ENCODE peak calls at places on chromosomes 5 and 9, in five cellular contexts. W is endothelial cell of umbilical vein, U is neural progenitor cell, M is HCT116, L is mammary epithelial cell. X is an unnamed sample. For H3K4me1, the result is how much of the 10 kb centered on the place peaks cover.

GRCh38 chr5:4348919-4349318 is 753.3 kb downstream of the IRX1 start:
- DNase-seq in L (peak), W (no peak), U (no peak), M (no peak), X (no peak)

GRCh38 chr5:142906863-142907671 is 136.9 kb downstream of the ARHGAP26 start:
- DNase-seq in U (no peak), W (no peak), L (no peak), M (no peak), X (no peak)

GRCh38 chr5:179404321-179405053 is 59.2 kb upstream of the ADAMTS2 start:
- DNase-seq in U (no peak), L (no peak), W (no peak), M (no peak), X (no peak)

GRCh38 chr9:112034216-112034611 is 137.6 kb downstream of the UGCG start:
- DNase-seq in W (no peak), M (no peak), L (no peak), U (no peak), X (no peak)

GRCh38 chr9:70480405-70480980 is 66.0 kb upstream of the KLF9 start:
- DNase-seq in W (peak), L (peak), U (no peak), M (no peak), X (no peak)

GRCh38 chr9:114087721-114088120 is 9.6 kb upstream of the AMBP start:
- DNase-seq in U (peak), L (no peak), M (no peak), W (no peak), X (no peak)

GRCh38 chr5:6545770-6546690 is 86.8 kb downstream of the NSUN2 start:
- DNase-seq in L (no peak), M (no peak), W (no peak), U (peak), X (no peak)

GRCh38 chr9:124769451-124770358 is 1.4 kb downstream of the NR6A1 start:
- DNase-seq in L (peak), W (peak), M (peak), U (peak), X (peak)

GRCh38 chr9:33620738-33621439 is 96.8 kb downstream of the ANKRD18B start:
- DNase-seq in U (no peak), W (no peak), M (no peak), L (peak), X (no peak)

GRCh38 chr5:88836195-88836838 is 46.7 kb downstream of the MEF2C start:
- DNase-seq in L (peak), U (no peak), M (no peak), W (peak), X (no peak)

GRCh38 chr5:138664276-138664943 is 88.8 kb upstream of the CTNNA1 start:
- DNase-seq in M (no peak), L (peak), U (no peak), W (no peak), X (peak)

GRCh38 chr5:149114403-149115312 is 26.6 kb upstream of the ABLIM3 start:
- DNase-seq in W (peak), M (peak), L (peak), U (peak), X (peak)

GRCh38 chr9:4105183-4105582 is 194.7 kb downstream of the GLIS3 start:
- DNase-seq in M (no peak), W (no peak), L (no peak), U (no peak), X (no peak)

GRCh38 chr9:98558575-98558974 is 150.2 kb downstream of the GABBR2 start:
- DNase-seq in L (no peak), M (no peak), U (no peak), W (no peak), X (no peak)

GRCh38 chr5:164562271-164562856 is 1056.9 kb downstream of the MAT2B start:
- DNase-seq in L (peak), W (no peak), U (no peak), M (no peak), X (no peak)

GRCh38 chr9:100498592-100498991 is 25.6 kb downstream of the TMEFF1 start:
- DNase-seq in W (no peak), L (peak), U (no peak), M (no peak), X (no peak)

GRCh38 chr9:101605547-101605946 is 10.8 kb upstream of the PPP3R2 start:
- DNase-seq in U (no peak), L (no peak), W (no peak), M (no peak), X (no peak)

GRCh38 chr9:114092336-114092735 is 6.8 kb downstream of the KIF12 start:
- DNase-seq in M (no peak), U (no peak), L (no peak), W (no peak), X (no peak)

GRCh38 chr9:130110166-130110565 is 56.5 kb downstream of the GPR107 start:
- DNase-seq in U (no peak), L (no peak), M (no peak), W (no peak), X (no peak)

GRCh38 chr5:145294321-145294720 is 540.8 kb downstream of the PRELID2 start:
- DNase-seq in W (no peak), L (peak), M (no peak), U (no peak), X (no peak)

GRCh38 chr5:43227655-43228054 is 35.6 kb downstream of the NIM1K start:
- DNase-seq in W (peak), L (peak), M (peak), U (peak), X (peak)

DNA sequence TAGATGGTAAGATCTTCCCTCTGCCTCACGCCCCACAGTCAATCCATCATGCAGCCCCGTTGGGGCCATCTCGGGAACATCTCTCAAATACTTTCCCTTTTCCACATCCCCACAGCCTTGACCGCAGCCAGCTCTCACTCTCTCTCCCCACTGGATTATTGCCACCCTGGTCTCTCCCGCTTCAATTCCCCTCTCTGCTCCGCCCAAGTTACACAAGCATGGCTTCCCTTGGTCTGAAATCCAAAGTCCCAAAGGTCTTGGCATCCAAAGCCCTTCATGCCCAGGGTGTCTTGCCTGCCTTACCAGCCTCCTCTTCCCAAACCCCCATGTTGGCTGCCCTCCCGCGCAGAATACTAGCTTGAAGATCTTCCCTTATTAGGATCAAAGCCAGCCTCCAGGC is 157.3 kb upstream of the SMIM23 start:
- DNase-seq in L (no peak), U (no peak), M (no peak), W (no peak), X (no peak)
- TF ChIP-seq EZH2 in L (no peak), U (no peak), M (no peak), W (no peak), X (no peak)

DNA sequence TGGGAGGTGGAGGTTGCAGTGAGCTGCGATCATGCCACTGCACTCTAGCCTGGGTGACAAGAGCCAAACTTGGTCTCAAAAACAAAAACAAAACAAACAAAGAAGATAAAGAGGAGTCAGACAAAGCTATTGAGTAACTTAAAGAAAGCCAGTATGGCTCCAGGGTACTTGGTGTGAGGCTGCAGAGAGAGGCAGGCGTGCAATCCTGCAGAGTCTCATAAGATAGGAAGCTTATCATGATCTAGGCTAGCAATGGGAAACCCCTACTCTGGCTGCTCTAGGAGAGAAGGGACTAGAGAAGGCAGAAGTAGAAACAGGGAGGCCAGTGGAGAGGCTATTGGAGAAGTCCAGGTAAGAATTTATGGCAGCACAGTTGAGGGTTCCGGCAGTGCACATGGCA is 42.0 kb downstream of the ARRDC3 start:
- DNase-seq in U (no peak), L (no peak), M (no peak), W (no peak), X (no peak)
- H3K4me2 ChIP-seq in U (no peak), L (no peak), M (no peak), W (no peak), X (no peak)

GRCh38 chr5:131384616-131385214 is 120.9 kb downstream of the CDC42SE2 start:
- DNase-seq in U (no peak), M (no peak), W (no peak), L (peak), X (no peak)

GRCh38 chr5:131384181-131384580 is 120.3 kb downstream of the CDC42SE2 start:
- DNase-seq in M (no peak), U (no peak), W (no peak), L (no peak), X (no peak)

GRCh38 chr5:131387236-131387635 is 123.4 kb downstream of the CDC42SE2 start:
- DNase-seq in L (no peak), U (no peak), M (no peak), W (no peak), X (no peak)

GRCh38 chr5:131386779-131387178 is 122.9 kb downstream of the CDC42SE2 start:
- DNase-seq in U (no peak), W (peak), L (no peak), M (no peak), X (peak)

GRCh38 chr5:131386124-131386523 is 122.3 kb downstream of the CDC42SE2 start:
- DNase-seq in M (no peak), L (no peak), W (no peak), U (no peak), X (no peak)
- H3K4me1 ChIP-seq in M (under half), L (under half), W (under half), U (under half), X (under half)

GRCh38 chr5:73454379-73455036 is 5.9 kb upstream of the FOXD1 start:
- DNase-seq in W (peak), U (peak), L (peak), M (peak), X (peak)
- TF ChIP-seq EZH2 in W (peak), U (no peak), L (no peak), M (no peak), X (no peak)

GRCh38 chr5:72203251-72203845 is 96.1 kb downstream of the MAP1B start:
- DNase-seq in L (no peak), U (no peak), M (no peak), W (no peak), X (no peak)
- H3K4me2 ChIP-seq in L (no peak), U (no peak), M (no peak), W (no peak), X (no peak)

DNA sequence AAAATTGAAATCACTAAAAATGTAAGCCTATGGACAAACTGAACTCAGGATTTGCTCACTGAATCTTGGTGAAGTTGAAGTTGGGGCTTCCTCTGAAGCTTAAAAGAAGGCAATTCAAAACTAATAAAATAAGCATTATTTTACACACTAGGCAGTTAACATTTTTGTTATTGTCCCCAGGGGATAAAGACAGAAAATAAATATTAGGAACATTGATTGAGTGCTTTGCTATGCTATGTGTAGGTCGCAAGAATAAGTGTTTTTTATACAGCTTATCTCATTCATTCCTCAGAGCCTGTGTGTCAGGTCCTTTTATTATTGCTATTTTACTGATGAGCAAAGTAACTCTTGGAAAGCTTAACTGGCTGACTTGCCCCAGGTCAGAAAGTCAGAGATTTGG is 82.2 kb downstream of the ZNF608 start:
- DNase-seq in L (no peak), W (no peak), U (no peak), M (no peak), X (no peak)
- H3K4me1 ChIP-seq in L (under half), W (under half), U (half or more), M (half or more), X (under half)

DNA sequence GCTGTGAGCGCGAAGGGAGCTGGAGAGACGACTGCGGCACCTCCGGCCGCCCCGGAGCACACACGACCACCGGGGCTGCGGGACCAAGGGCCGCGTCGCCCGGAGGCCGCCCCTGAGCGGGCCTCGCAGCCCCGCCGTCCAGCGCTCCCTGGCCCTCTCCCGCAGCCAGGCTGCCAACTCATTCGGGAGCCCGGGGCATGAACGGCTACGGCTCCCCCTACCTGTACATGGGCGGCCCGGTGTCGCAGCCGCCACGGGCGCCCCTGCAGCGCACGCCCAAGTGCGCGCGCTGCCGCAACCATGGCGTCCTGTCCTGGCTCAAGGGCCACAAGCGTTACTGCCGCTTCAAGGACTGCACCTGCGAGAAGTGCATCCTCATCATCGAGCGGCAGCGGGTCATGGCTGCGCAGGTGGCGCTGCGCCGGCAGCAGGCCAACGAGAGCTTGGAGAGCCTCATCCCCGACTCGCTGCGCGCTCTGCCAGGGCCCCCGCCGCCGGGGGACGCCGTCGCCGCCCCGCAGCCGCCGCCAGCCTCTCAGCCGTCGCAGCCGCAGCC is 428 bp downstream of the DMRT3 start:
- DNase-seq in W (no peak), U (peak), L (peak), M (no peak), X (no peak)
- TF ChIP-seq EZH2 in W (peak), U (peak), L (no peak), M (no peak), X (no peak)

DNA sequence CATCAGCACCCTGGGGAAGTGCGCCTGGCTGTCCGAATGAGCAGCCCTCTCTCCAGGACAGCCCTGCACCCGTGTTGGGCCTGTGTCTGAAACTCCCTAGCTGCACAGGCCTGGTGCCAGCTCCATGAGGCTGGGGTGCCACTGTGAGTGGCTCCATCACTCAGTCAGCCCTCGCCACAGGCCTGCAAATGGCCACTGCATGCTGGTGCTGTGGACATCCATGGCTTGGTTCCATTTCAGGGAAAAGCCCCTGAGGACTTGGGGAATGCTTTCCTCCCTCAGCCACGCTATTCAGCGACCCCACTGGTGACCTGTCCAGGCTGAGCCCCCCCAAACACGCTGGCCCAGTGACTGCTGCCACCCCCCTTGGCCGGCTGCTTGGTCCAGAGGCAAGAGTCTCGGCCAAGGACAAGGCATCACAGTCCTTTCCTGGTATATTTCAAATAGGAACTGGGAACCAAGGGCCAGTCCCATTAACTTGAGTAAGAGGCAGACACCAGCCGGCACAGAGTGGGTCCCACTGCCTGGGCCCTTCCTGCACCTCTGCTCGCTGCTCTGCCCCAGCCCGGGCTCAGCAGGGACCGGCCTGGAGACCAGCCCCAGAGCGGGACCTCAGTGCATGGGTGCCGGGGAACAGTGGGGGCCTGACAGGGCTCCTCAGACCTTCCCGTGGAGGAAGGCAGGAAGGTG is 181.3 kb downstream of the AUH start:
- DNase-seq in M (no peak), U (no peak), W (no peak), L (no peak), X (no peak)
- H3K4me2 ChIP-seq in M (no peak), U (no peak), W (no peak), L (no peak), X (peak)

X was measured in PC-9.